ENCODE peak calls at places on chromosomes 6 and 20, in six cellular contexts. J is cardiac fibroblast, T is brain microvascular endothelial cell, Z is cardiac muscle cell, B is adrenal gland, N is mucosa of descending colon. L is an unnamed sample.

GRCh38 chr6:13763740-13764381 is 50.5 kb downstream of the MCUR1 start:
- DNase-seq in J (no peak), T (no peak), Z (no peak), B (no peak), N (no peak), L (no peak)

GRCh38 chr6:45554596-45554995 is 176.9 kb upstream of the SUPT3H start:
- DNase-seq in J (no peak), T (no peak), Z (no peak), B (no peak), N (no peak), L (no peak)

GRCh38 chr20:56249244-56249955 is 868 bp downstream of the MC3R start:
- DNase-seq in J (no peak), T (no peak), Z (no peak), B (peak), N (peak), L (peak)

GRCh38 chr6:85824329-85824728 is 181.6 kb upstream of the SYNCRIP start:
- DNase-seq in J (no peak), T (no peak), Z (no peak), B (no peak), N (no peak), L (no peak)

GRCh38 chr6:37233541-37233940 is 24.0 kb upstream of the TBC1D22B start:
- DNase-seq in J (no peak), T (no peak), Z (no peak), B (no peak), N (no peak), L (no peak)

GRCh38 chr6:22363166-22363965 is 66.5 kb upstream of the PRL start:
- DNase-seq in J (no peak), T (no peak), Z (no peak), B (no peak), N (no peak), L (no peak)

GRCh38 chr6:110180228-110181008 is at the start of gene CDC40:
- DNase-seq in J (no peak), T (no peak), Z (peak), B (peak), N (peak), L (no peak)

GRCh38 chr20:41167481-41168253 is 30.3 kb downstream of the PLCG1 start:
- DNase-seq in J (no peak), T (no peak), Z (no peak), B (no peak), N (no peak), L (no peak)

GRCh38 chr6:29647927-29648642 is 8.8 kb upstream of the MOG start:
- DNase-seq in J (peak), T (peak), Z (peak), B (no peak), N (no peak), L (peak)

DNA sequence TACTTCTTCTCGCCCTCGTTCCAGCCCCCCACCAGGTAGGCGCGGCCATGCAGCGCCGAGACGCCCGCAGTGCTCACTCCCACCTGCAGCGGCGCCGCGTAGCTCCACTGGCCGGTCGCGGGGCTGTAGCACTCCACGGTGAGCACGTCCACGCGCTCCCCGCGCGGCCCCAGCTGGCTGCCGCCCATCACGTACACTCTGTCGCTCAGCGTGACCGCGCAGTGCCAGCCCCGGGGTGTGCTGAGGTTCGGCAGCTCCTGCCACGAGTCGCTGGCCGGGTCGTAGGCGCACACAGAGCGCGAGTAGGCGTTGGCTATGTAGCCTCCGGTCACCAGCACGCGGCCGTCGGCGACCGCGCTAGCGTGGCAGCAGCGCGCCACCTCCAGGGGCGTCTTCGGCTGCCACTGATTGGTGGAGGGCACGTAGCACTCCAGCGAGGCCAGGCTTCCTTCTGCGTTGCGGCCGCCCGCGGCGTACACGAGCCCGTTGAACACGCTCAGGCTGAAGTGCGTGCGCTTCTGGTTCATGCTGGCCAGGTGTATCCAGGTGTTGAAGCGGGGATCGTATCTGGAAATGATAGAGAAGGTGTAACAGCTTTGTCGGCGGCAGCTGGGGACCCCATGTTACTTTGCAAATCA is 13.7 kb downstream of the KLHL31 start:
- DNase-seq in J (peak), T (peak), Z (peak), B (peak), N (peak), L (peak)
- TF ChIP-seq CTCF in J (peak), T (peak), Z (peak), B (peak), N (peak), L (no peak)

GRCh38 chr6:157233686-157234085 is 89.6 kb downstream of the TMEM242 start:
- DNase-seq in J (no peak), T (no peak), Z (no peak), B (no peak), N (peak), L (no peak)

GRCh38 chr6:157235600-157236039 is 87.7 kb downstream of the TMEM242 start:
- DNase-seq in J (peak), T (peak), Z (peak), B (peak), N (peak), L (peak)

GRCh38 chr6:157239148-157239547 is 84.2 kb downstream of the TMEM242 start:
- DNase-seq in J (no peak), T (no peak), Z (no peak), B (no peak), N (no peak), L (no peak)

GRCh38 chr6:157238346-157238745 is 85.0 kb downstream of the TMEM242 start:
- DNase-seq in J (no peak), T (no peak), Z (no peak), B (no peak), N (no peak), L (no peak)

DNA sequence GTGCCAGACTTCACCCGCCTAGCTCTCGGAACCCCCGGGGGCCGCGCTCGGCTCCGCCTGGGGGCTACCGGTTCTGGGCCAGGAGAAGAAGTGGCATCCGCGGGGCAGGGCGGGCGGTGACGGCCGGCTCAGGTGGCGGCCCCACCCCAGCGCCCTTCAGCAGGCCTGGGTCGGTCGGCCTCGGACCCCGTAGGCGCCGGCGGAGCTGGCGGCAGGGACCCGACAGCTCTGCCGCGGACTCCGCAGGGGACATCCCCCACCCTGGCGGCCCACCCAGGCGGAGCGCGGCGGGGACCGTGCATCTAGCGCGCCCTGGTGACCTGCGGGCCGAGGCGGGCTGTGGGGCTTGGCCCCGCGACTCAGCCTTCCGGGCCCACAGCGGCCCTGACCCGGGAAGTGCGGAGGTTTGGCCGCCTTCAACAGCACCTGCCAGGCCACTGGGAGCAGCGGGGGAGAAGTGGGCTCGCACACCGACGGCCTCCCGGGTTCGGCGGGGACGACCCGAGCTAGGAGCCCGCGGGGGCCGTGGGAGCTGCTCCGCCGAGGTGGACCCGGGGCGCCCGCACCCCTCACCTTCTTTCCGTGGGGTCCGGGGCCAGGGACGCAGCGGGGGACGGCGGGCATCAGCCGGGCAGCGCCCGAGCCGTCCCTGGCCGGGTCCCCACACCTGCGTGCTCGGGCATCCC is 87.1 kb downstream of the TMEM242 start:
- DNase-seq in J (no peak), T (no peak), Z (peak), B (no peak), N (peak), L (peak)
- H3K4me3 ChIP-seq in J (peak), T (peak), Z (peak), B (peak), N (no peak), L (peak)

GRCh38 chr6:44028767-44029166 is 98.5 kb downstream of the MRPL14 start:
- DNase-seq in J (peak), T (no peak), Z (no peak), B (no peak), N (no peak), L (no peak)
- TF ChIP-seq CTCF in J (peak), T (peak), Z (peak), B (no peak), N (no peak), L (no peak)

GRCh38 chr6:11192167-11192566 is 40.3 kb downstream of the NEDD9 start:
- DNase-seq in J (no peak), T (no peak), Z (no peak), B (no peak), N (no peak), L (no peak)

GRCh38 chr6:11196511-11197174 is 35.8 kb downstream of the NEDD9 start:
- DNase-seq in J (peak), T (peak), Z (no peak), B (no peak), N (no peak), L (peak)

GRCh38 chr6:11193434-11193833 is 39.0 kb downstream of the NEDD9 start:
- DNase-seq in J (no peak), T (no peak), Z (no peak), B (no peak), N (no peak), L (no peak)

GRCh38 chr6:11197175-11197535 is 35.3 kb downstream of the NEDD9 start:
- DNase-seq in J (peak), T (peak), Z (no peak), B (no peak), N (no peak), L (peak)

DNA sequence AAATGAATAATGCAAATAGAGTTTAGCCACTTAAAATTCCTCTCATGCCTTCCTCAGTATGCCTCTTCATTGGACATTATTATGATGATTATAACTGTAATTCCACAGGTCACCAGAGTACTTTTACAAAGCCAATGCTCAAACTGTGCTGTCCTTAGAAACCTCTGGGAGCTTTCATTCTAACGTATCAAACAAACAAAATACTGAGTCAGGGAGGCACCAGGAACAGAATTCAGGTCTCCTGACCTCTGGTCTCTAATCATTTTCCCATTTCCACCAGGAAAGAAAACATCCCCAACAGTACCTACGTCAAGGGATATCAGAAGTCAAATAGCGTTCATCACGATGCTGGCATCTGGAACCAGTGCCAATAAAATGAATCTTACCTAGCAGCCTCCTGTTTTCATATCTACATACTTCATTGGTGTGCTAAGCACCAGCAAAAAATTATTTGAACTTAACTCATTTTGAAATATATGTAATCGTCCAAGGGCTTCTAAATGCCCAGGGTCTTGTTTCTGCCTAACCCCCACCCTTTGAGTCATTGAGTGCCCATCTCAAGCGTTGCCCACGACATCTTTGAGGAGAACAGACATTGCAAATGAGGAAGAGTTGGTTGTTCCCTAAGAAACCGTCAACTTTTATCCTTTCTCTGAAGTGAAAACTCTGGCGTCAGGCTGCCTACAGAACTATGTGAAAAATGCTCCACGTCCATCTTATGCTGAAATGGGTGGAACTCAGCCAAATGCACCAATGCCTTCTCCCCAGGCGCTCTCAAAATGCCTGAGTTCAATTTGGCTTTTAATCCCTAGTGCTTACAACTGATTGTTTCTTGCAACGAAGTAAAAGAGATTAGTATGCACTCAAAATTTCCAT is 37.8 kb downstream of the NEDD9 start:
- DNase-seq in J (peak), T (peak), Z (no peak), B (peak), N (no peak), L (peak)
- H3K4me3 ChIP-seq in J (no peak), T (peak), Z (no peak), B (no peak), N (no peak), L (peak)

DNA sequence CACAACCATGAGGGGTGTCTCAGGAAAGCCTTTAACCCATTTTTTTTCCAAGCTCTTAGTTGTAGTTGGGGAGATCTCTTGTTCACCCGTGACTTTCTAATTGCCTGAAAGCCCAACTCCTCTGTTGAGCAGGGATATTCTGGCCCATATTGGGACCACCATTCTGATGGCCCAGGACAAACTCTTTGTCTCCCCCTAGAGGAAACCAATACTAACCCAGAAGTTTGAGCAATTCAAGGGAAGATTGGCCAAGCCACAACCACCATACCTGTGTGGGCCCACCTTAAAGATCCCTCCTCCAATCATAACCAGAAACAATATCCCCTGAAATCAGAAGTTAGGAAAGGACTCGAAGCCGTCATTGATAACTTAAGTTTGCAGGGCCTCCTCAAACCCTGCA is 132.6 kb downstream of the THBS2 start:
- DNase-seq in J (no peak), T (no peak), Z (no peak), B (no peak), N (no peak), L (no peak)
- TF ChIP-seq CTCF in J (peak), T (peak), Z (peak), B (no peak), N (no peak), L (peak)

DNA sequence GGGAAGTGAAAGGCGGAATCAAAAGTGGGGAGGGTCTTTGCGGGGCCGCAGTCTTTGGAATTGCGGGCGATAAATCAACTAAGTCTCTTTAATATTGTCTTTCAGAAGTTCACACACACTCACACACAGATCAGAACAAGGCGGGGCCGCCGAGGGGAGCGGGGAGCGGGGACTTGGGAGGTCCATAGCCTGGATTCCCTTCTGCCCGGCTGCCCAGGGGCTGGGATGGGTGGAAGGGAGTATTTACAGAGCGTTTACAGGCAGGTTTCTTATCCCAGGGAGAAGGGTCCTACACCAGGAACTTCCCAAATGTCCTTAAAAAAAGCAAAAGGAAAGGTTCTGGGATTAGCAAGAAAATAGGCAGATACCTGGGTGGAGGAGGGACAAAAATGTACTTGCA is 3.5 kb downstream of the PRRT1 start:
- DNase-seq in J (no peak), T (no peak), Z (no peak), B (no peak), N (no peak), L (peak)
- H3K4me3 ChIP-seq in J (no peak), T (peak), Z (no peak), B (no peak), N (no peak), L (peak)

DNA sequence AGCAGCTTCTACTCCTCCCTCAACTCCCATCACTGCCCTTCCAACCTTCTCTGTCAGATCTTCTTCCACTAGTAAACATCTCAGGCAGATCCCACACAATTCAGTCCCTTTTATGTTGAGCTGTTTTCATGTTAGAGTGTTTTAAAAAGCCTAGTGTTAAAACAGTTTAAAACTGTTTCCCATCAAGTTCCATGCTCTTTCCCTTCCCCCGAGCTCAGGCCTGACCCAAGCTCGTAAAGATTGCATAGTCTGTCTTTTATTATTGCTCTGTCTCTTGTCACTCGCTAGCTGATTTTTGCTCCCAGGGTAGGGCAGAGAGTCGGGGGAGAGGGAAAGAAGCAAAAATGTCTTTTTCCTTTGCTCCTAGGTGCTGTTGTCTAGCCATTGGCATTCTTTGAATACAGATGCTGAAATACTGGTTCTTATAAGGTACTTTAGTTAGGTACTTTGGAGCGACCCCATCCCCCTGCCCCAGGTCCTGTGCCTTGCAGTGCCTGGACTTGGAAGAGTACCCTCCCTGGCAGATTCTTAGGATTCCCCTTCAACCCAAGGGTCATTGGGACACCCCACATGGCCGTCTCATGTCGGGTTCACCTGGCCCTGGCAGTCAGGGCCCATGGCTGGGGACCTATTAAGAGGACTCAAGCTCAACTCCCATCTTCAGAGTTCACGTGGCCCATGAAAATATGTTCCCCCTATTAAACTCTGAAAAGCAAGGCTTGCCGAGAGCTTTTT is 101.2 kb upstream of the ARMC2 start:
- DNase-seq in J (no peak), T (no peak), Z (no peak), B (no peak), N (no peak), L (no peak)
- TF ChIP-seq CTCF in J (no peak), T (no peak), Z (no peak), B (no peak), N (no peak), L (no peak)

GRCh38 chr20:58131581-58132142 is 96.8 kb downstream of the ANKRD60 start:
- DNase-seq in J (peak), T (peak), Z (no peak), B (no peak), N (no peak), L (no peak)
- H3K4me3 ChIP-seq in J (no peak), T (peak), Z (no peak), B (no peak), N (no peak), L (no peak)

DNA sequence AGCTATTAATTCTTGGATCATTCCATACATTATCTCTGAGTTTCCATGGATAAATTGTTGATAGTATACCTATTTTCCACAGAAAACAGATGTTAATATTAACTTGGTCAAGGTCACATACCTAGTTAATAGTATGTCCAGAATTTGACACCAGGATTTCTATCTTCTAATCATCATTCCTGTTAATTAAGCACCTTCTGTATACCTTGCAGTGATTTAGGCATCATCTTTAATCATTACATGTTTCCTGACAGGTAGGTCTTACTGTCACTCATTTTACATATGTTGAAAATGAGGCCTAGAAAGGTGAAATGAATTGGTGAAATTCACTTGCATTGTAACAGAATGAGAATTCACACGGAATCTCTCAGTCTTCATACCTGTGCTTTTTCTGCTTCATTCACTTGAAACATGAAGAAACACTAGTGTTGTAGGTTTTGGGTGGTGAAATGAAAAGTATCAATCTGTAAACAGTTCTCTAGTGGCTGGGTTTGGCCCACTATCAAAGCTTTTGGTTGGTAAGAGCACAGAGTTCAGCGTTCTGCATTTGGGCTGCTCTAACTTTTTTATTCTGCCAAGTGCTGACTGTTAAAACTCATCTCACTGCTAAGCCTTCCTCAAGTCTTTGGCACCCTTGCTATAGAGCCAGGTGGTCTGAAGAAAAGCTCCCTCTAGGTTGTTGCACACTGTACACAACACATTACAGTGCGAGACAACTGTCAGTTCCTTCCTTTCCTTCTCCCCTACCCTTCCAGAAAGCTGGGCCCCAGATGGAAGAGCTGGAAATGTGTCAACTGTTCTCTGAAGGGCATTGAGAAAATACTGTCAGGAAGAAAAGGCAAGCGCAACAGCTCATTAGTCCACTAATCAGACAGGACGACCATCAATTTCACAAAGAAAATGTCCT is 57.8 kb upstream of the C20orf144 start:
- DNase-seq in J (no peak), T (no peak), Z (no peak), B (no peak), N (no peak), L (no peak)
- TF ChIP-seq CTCF in J (no peak), T (no peak), Z (no peak), B (no peak), N (no peak), L (no peak)

L was measured in GM23338.